ENCODE peak calls at places on chromosome 14, in four cellular contexts. H, K, F and Q are unnamed samples.

GRCh38 chr14:58717211-58717610 is 79.4 kb downstream of the DACT1 start:
- DNase-seq in K (no peak), H (no peak), F (no peak), Q (no peak)

GRCh38 chr14:45949479-45949878 is 696.5 kb upstream of the MIS18BP1 start:
- DNase-seq in K (no peak), H (no peak), F (no peak), Q (no peak)

GRCh38 chr14:61812347-61813100 is 50.3 kb downstream of the SNAPC1 start:
- DNase-seq in H (peak; percentile 6), K (no peak), F (no peak), Q (no peak)

GRCh38 chr14:32571995-32572866 is 243.1 kb downstream of the AKAP6 start:
- DNase-seq in H (no peak), F (no peak), K (no peak), Q (no peak)

GRCh38 chr14:20608383-20609095 is 17.4 kb upstream of the RNASE12 start:
- DNase-seq in F (no peak), K (no peak), H (no peak), Q (no peak)

GRCh38 chr14:31988237-31988636 is 88.9 kb upstream of the ARHGAP5 start:
- DNase-seq in H (no peak), F (no peak), K (no peak), Q (no peak)

GRCh38 chr14:21199611-21200570 is 44.0 kb upstream of the OR5AU1 start:
- DNase-seq in H (peak; percentile 56), K (no peak), F (no peak), Q (no peak)

GRCh38 chr14:25116607-25117006 is 66.7 kb upstream of the STXBP6 start:
- DNase-seq in H (no peak), K (no peak), F (no peak), Q (no peak)

GRCh38 chr14:50647753-50648152 is 20.4 kb downstream of the SAV1 start:
- DNase-seq in F (no peak), H (no peak), K (no peak), Q (no peak)

GRCh38 chr14:53180272-53181221 is 27.4 kb upstream of the DDHD1 start:
- DNase-seq in F (no peak), K (no peak), H (no peak), Q (no peak)

GRCh38 chr14:94400454-94400853 is 12.1 kb upstream of the SERPINA1 start:
- DNase-seq in K (no peak), F (no peak), H (no peak), Q (no peak)

GRCh38 chr14:75612157-75612556 is 33.7 kb downstream of the FLVCR2 start:
- DNase-seq in F (no peak), K (no peak), H (no peak), Q (no peak)

DNA sequence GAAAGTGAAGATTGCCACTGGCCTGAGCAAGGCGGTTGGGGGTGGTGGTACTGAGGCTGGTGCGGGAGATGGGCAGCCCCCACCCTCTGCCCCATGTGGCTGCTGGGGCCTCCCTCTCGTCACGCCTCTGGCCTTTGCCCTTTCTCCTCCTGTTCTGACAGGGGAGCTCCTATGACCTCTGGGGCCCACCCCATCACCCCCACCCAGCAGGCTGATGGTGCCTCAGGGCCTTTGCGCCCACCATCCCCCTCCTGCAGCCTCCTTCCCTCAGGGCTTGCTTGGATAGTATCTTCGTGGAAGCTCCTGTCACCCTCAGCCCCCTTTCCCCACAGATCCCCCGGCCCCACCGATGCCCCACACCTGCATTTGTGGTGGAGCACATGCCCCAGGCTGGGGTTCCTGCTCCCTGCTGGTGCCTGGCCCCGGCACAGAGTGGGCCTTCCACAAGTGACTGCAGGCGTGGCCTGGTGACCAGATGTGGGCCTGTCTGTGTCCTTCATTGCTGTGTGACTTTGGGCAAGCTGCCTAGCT is 55.6 kb downstream of the BEGAIN start:
- DNase-seq in F (peak; percentile 11), K (peak; percentile 15), H (no peak), Q (no peak)
- H3K27ac ChIP-seq in F (no peak overlapping the region), K (no peak overlapping the region), H (no peak overlapping the region), Q (peak overlapping the region; percentile 76)

GRCh38 chr14:65169351-65169750 is 67.0 kb upstream of the MAX start:
- DNase-seq in H (peak; percentile 64), F (no peak), K (no peak), Q (no peak)

GRCh38 chr14:65168840-65169239 is 66.5 kb upstream of the MAX start:
- DNase-seq in H (peak; percentile 32), F (no peak), K (no peak), Q (no peak)

GRCh38 chr14:65173973-65174693 is 71.8 kb upstream of the MAX start:
- DNase-seq in K (peak; percentile 24), H (no peak), F (no peak), Q (no peak)

GRCh38 chr14:65170318-65170717 is 68.0 kb upstream of the MAX start:
- DNase-seq in F (no peak), K (no peak), H (no peak), Q (no peak)

DNA sequence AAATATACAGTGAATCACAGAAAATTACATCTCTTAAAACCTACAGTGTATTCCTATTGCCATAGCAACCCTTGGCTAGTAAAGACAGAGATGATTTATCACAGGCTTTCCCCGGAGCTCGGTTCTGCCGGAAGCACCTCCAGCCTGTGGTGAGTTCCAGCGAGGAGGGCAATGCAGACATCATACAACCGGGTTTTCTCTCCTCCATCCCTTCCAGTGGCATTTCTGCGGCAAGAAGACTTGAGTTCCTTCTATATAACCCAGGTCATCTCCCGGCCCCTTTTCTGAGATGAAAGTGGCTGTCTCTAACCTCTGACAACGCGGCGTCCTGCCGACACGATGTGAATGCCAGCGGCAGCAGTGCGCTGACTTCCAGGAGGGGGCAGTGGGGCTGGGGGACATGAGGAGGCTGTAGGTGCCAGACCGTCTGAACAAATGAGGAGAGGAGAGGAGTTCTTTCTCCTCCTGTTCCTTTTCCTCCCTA is 68.5 kb upstream of the MAX start:
- DNase-seq in K (no peak), F (no peak), H (peak; percentile 79), Q (peak; percentile 8)
- TF ChIP-seq CTCF in K (no peak), F (no peak), H (peak; percentile 60), Q (no peak)

DNA sequence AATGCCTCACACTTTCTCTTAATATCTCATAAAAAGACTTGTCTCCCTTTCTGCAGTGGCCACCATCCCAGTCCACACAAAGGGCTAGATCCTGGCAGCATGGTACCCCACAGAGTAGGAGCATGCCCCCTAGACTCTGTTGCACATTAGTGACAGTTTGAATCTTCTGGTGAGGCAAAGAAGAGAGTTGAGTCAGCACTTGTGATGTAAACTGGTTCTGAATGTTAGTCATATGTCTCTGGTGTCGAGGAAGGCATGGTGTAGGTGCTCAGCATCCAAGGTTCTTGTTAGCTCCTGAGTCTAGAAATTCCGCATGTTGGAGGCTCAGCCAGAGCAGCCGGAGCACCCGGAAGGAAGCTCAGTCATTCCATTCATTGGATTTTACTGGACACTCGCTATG is 9.8 kb downstream of the TTC9 start:
- DNase-seq in F (no peak), H (no peak), K (no peak), Q (no peak)
- H3K27ac ChIP-seq in F (no peak overlapping the region), H (no peak overlapping the region), K (no peak overlapping the region), Q (no peak overlapping the region)

GRCh38 chr14:104968541-104969401 is 9.4 kb downstream of the AHNAK2 start:
- DNase-seq in F (no peak), H (peak; percentile 94), K (peak; percentile 52), Q (peak; percentile 62)
- TF ChIP-seq CTCF in F (no peak), H (no peak), K (no peak), Q (no peak)

DNA sequence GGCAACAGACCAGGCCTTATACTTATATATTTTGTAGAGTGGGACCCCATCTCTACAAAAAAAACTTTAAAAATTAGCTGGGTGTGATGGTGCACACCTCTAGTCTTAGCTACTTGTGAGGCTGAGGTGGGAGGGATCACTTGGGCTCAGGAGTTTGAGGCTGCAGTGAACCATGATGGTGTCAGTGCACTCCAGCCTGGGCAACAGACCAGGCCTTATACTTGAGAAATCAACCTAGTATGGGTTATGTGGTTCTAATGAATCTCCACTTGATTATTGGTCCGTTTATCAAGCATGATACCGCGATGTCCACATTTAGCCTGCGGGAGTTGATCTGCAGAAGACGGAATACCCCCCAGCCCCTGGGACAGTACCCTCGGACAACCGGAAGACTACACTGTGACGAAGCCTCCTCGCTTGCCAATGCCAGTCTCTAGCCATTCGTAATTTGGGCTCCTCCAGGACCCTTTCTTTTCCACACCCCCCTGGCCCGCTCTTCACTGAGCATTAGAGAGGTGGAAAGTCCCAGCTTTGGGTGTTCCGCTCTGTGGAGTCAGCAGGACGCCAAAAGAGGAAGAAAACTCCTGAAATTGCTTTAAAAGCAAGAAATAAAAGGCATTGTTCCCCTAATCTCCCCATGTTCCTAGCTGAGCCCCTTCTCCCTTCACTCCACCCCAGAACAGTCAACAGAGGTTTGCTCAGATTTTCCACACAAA is 19.4 kb downstream of the LTBP2 start:
- DNase-seq in K (no peak), H (no peak), F (no peak), Q (no peak)
- H3K27ac ChIP-seq in K (peak overlapping the region; percentile 89), H (no peak overlapping the region), F (peak overlapping the region; percentile 68), Q (peak overlapping the region; percentile 46)

GRCh38 chr14:103103461-103104388 is 9.2 kb downstream of the EXOC3L4 start:
- DNase-seq in K (no peak), H (peak; percentile 37), F (peak; percentile 65), Q (peak; percentile 52)
- TF ChIP-seq CTCF in K (no peak), H (peak; percentile 15), F (peak; percentile 27), Q (no peak)

GRCh38 chr14:30227871-30228270 is 300.2 kb upstream of the PRKD1 start:
- DNase-seq in F (no peak), H (peak; percentile 50), K (peak; percentile 41), Q (peak; percentile 64)
- H3K27ac ChIP-seq in F (no peak overlapping the region), H (no peak overlapping the region), K (peak overlapping the region; percentile 44), Q (no peak overlapping the region)

DNA sequence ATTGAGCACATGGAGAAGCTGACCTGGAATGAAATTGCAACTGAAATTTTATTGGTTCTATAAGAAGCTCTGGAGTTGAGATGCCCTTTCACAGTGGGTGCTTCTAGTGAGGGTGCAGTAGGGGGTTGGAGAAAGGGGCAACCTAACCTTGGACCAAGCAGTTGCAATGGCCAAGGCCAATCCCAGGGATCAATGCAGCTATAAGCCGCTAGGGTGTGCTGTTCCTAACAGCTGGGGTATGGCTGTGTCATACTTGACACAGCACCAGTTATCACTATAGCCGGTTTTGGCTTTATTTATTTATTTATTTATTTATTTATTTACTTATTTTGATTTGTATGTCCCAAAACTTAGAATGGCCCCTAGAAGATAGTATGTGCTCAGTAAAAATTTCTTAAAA is 505.9 kb downstream of the FLRT2 start:
- DNase-seq in F (no peak), K (no peak), H (no peak), Q (no peak)
- TF ChIP-seq CTCF in F (no peak), K (no peak), H (peak; percentile 54), Q (no peak)